ENCODE peak calls at places on chromosomes 4 and X, in seven cellular contexts. L is fibroblast of lung, M is Karpas-422, D is H9, T is HCT116, O is GM23338, U is mesenchymal stem cell. N is an unnamed sample.
A peak's percentile ranks its signal among the peaks of the same experiment; 100 is the strongest.

GRCh38 chrX:154742623-154743022 is 8.3 kb downstream of the GAB3 start:
- DNase-seq in L (no peak), M (no peak), D (no peak), T (no peak), O (no peak), U (no peak), N (no peak)

GRCh38 chr4:88897180-88897579 is 159.8 kb downstream of the FAM13A start:
- DNase-seq in L (no peak), M (no peak), D (no peak), T (no peak), O (no peak), U (no peak), N (peak; percentile 0)

GRCh38 chr4:89558147-89558546 is 250.5 kb upstream of the GPRIN3 start:
- DNase-seq in L (no peak), M (peak; percentile 49), D (peak; percentile 35), T (peak; percentile 7), O (peak; percentile 57), U (peak; percentile 19), N (no peak)

GRCh38 chrX:109622270-109622669 is 2.7 kb downstream of the KCNE5 start:
- DNase-seq in L (no peak), M (no peak), D (no peak), T (no peak), O (no peak), U (no peak), N (no peak)

GRCh38 chrX:122579521-122579920 is 604.6 kb upstream of the GRIA3 start:
- DNase-seq in L (peak; percentile 1), M (no peak), D (no peak), T (no peak), O (no peak), U (no peak), N (no peak)

GRCh38 chr4:32207456-32207855 is 1487.3 kb downstream of the PCDH7 start:
- DNase-seq in L (no peak), M (no peak), D (no peak), T (no peak), O (no peak), U (no peak), N (no peak)

GRCh38 chr4:147570616-147571015 is 46.6 kb upstream of the TMEM184C start:
- DNase-seq in L (peak; percentile 65), M (no peak), D (no peak), T (no peak), O (no peak), U (peak; percentile 55), N (no peak)

GRCh38 chrX:68568136-68568535 is 69.3 kb downstream of the YIPF6 start:
- DNase-seq in L (no peak), M (no peak), D (no peak), T (no peak), O (no peak), U (no peak), N (no peak)

GRCh38 chr4:89254847-89255246 is 52.8 kb downstream of the GPRIN3 start:
- DNase-seq in L (peak; percentile 23), M (peak; percentile 59), D (peak; percentile 45), T (peak; percentile 37), O (peak; percentile 70), U (peak; percentile 28), N (no peak)

GRCh38 chr4:56622176-56622575 is 58.9 kb downstream of the HOPX start:
- DNase-seq in L (no peak), M (no peak), D (no peak), T (no peak), O (no peak), U (no peak), N (no peak)

GRCh38 chr4:17694552-17694951 is 80.1 kb downstream of the MED28 start:
- DNase-seq in L (no peak), M (no peak), D (no peak), T (no peak), O (no peak), U (no peak), N (no peak)

GRCh38 chrX:8820910-8821527 is 19.8 kb upstream of the FAM9A start:
- DNase-seq in L (peak; percentile 27), M (no peak), D (peak; percentile 64), T (no peak), O (peak; percentile 79), U (peak; percentile 5), N (no peak)

GRCh38 chrX:108699368-108699767 is 37.0 kb downstream of the IRS4 start:
- DNase-seq in L (peak; percentile 35), M (peak; percentile 77), D (no peak), T (peak; percentile 16), O (peak; percentile 49), U (peak; percentile 30), N (peak; percentile 4)

GRCh38 chrX:44317196-44317595 is 26.3 kb downstream of the EFHC2 start:
- DNase-seq in L (no peak), M (no peak), D (no peak), T (no peak), O (no peak), U (no peak), N (no peak)

GRCh38 chr4:54929459-54929858 is 195.9 kb downstream of the KDR start:
- DNase-seq in L (no peak), M (no peak), D (no peak), T (no peak), O (no peak), U (no peak), N (no peak)

GRCh38 chr4:128163177-128164117 is 102.3 kb downstream of the LARP1B start:
- DNase-seq in L (peak; percentile 73), M (no peak), D (no peak), T (peak; percentile 69), O (peak; percentile 74), U (peak; percentile 87), N (no peak)

GRCh38 chrX:106698693-106699092 is 27.8 kb upstream of the RNF128 start:
- DNase-seq in L (peak; percentile 17), M (no peak), D (no peak), T (no peak), O (no peak), U (peak; percentile 13), N (no peak)

GRCh38 chr4:113781439-113782040 is 20.0 kb upstream of the CAMK2D start:
- DNase-seq in L (peak; percentile 72), M (peak; percentile 79), D (no peak), T (no peak), O (peak; percentile 66), U (peak; percentile 41), N (no peak)

GRCh38 chrX:69031181-69031580 is 134.1 kb downstream of the PJA1 start:
- DNase-seq in L (no peak), M (no peak), D (peak; percentile 71), T (peak; percentile 10), O (peak; percentile 40), U (no peak), N (no peak)

GRCh38 chrX:9775930-9776329 is 10.3 kb upstream of the GPR143 start:
- DNase-seq in L (no peak), M (no peak), D (no peak), T (no peak), O (no peak), U (no peak), N (no peak)

GRCh38 chrX:153030801-153031200 is 25.5 kb upstream of the PNMA3 start:
- DNase-seq in L (no peak), M (no peak), D (no peak), T (no peak), O (no peak), U (no peak), N (no peak)

GRCh38 chr4:78519962-78520361 is 31.6 kb upstream of the ANXA3 start:
- DNase-seq in L (no peak), M (no peak), D (no peak), T (no peak), O (no peak), U (no peak), N (no peak)

DNA sequence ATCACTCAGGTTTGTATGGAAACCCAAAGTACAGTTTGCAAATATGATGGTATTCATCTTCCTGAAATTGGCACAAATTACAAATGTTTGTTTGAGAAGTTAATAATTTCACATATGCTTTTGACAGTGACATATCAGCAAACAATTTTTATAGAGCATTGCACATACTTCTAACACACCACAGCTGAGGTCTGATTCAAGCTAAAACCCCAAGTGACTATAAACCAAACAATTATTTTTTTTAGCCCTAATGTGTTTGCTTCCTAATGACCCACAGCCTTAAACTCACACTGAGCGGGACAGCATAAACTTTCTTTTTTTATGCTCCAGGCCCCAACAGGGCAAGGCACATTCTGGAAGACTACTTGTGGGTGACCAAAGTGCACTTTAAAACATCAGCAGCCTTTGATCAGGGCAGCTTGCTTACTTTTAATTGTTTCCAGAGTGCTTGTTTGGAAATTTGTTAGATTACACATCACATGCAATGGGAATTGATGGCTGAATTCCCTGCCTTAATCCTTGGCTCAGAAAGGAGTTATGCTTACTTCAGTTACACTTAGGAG is 502.7 kb upstream of the SLIT2 start:
- DNase-seq in L (no peak), M (no peak), D (no peak), T (no peak), O (no peak), U (peak; percentile 77), N (no peak)
- H2AFZ ChIP-seq in L (no peak overlapping the region), M (no peak overlapping the region), D (no peak overlapping the region), T (no peak overlapping the region), O (peak overlapping the region; percentile 48), U (no peak overlapping the region), N (no peak overlapping the region)

DNA sequence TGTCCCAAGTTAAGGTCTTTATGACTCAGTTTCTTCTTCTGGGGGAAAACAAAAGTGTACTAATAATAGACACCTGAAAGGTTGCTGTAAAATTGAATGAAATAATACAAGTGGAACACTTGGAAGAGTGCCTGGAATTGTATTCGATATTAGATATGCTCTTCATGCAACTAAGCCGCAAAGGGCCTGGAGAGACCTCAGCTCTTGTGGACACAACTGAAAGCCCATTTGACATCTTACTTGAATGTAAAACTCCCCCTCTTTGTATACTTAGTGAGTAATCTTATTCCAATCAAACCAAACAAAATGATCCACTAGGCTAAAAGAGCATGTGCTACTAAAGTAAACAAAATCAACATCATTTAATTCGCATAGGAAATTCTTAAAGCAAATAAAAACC is 516 bp upstream of the MAP9 start:
- DNase-seq in L (peak; percentile 17), M (no peak), D (no peak), T (no peak), O (no peak), U (peak; percentile 22), N (no peak)
- H2AFZ ChIP-seq in L (peak overlapping the region; percentile 81), M (peak overlapping the region; percentile 94), D (no peak overlapping the region), T (no peak overlapping the region), O (peak overlapping the region; percentile 60), U (no peak overlapping the region), N (peak overlapping the region; percentile 49)

GRCh38 chrX:49106296-49106695 is 17.2 kb downstream of the GPKOW start:
- DNase-seq in L (no peak), M (no peak), D (no peak), T (no peak), O (no peak), U (no peak), N (no peak)
- H2AFZ ChIP-seq in L (no peak overlapping the region), M (no peak overlapping the region), D (no peak overlapping the region), T (no peak overlapping the region), O (no peak overlapping the region), U (no peak overlapping the region), N (no peak overlapping the region)

GRCh38 chr4:121698119-121698732 is 1.4 kb upstream of the ANXA5 start:
- DNase-seq in L (peak; percentile 36), M (no peak), D (no peak), T (no peak), O (no peak), U (no peak), N (no peak)

GRCh38 chr4:121697626-121698025 is 846 bp upstream of the ANXA5 start:
- DNase-seq in L (no peak), M (peak; percentile 79), D (no peak), T (no peak), O (no peak), U (no peak), N (no peak)

GRCh38 chr4:121693450-121693849 is 3.3 kb downstream of the ANXA5 start:
- DNase-seq in L (no peak), M (no peak), D (no peak), T (no peak), O (no peak), U (no peak), N (no peak)

GRCh38 chr4:121696641-121697461 is at the start of gene ANXA5:
- DNase-seq in L (peak; percentile 88), M (peak; percentile 91), D (peak; percentile 83), T (peak; percentile 59), O (peak; percentile 83), U (peak; percentile 90), N (no peak)

GRCh38 chr4:121696140-121696640 is 590 bp downstream of the ANXA5 start:
- DNase-seq in L (peak; percentile 87), M (peak; percentile 69), D (no peak), T (no peak), O (peak; percentile 60), U (peak; percentile 89), N (no peak)
- H2AFZ ChIP-seq in L (no peak overlapping the region), M (peak overlapping the region; percentile 80), D (peak overlapping the region; percentile 27), T (no peak overlapping the region), O (peak overlapping the region; percentile 94), U (no peak overlapping the region), N (peak overlapping the region; percentile 25)

N was measured in keratinocyte.